ENCODE peak calls at places on chromosomes 4 and X, in four cellular contexts. One of them, this sample, is unnamed.

GRCh38 chrX:46547857-46548256 is 2.6 kb upstream of the ZNF674 start:
- DNase-seq in brain microvascular endothelial cell: peak
- DNase-seq in lower leg skin: no peak
- DNase-seq in type B pancreatic cell: no peak
- DNase-seq in this sample: no peak

GRCh38 chr4:41693629-41694028 is 54.9 kb downstream of the PHOX2B start:
- DNase-seq in brain microvascular endothelial cell: peak
- DNase-seq in lower leg skin: no peak
- DNase-seq in type B pancreatic cell: no peak
- DNase-seq in this sample: no peak

GRCh38 chrX:43643201-43643600 is 12.9 kb upstream of the MAOA start:
- DNase-seq in brain microvascular endothelial cell: no peak
- DNase-seq in lower leg skin: no peak
- DNase-seq in type B pancreatic cell: no peak
- DNase-seq in this sample: no peak

GRCh38 chrX:106936246-106936645 is 16.0 kb downstream of the CLDN2 start:
- DNase-seq in brain microvascular endothelial cell: no peak
- DNase-seq in lower leg skin: no peak
- DNase-seq in type B pancreatic cell: no peak
- DNase-seq in this sample: no peak

GRCh38 chrX:41759817-41760216 is 35.8 kb downstream of the GPR82 start:
- DNase-seq in brain microvascular endothelial cell: peak
- DNase-seq in lower leg skin: no peak
- DNase-seq in type B pancreatic cell: no peak
- DNase-seq in this sample: no peak

GRCh38 chrX:65586491-65586890 is 51.9 kb upstream of the LAS1L start:
- DNase-seq in brain microvascular endothelial cell: no peak
- DNase-seq in lower leg skin: peak
- DNase-seq in type B pancreatic cell: no peak
- DNase-seq in this sample: no peak

GRCh38 chrX:112759512-112759911 is 79.8 kb upstream of the LHFPL1 start:
- DNase-seq in brain microvascular endothelial cell: no peak
- DNase-seq in lower leg skin: no peak
- DNase-seq in type B pancreatic cell: no peak
- DNase-seq in this sample: no peak

GRCh38 chr4:70634482-70634881 is 5.9 kb downstream of the ENAM start:
- DNase-seq in brain microvascular endothelial cell: no peak
- DNase-seq in lower leg skin: no peak
- DNase-seq in type B pancreatic cell: no peak
- DNase-seq in this sample: no peak

GRCh38 chr4:23720556-23720955 is 169.3 kb downstream of the PPARGC1A start:
- DNase-seq in brain microvascular endothelial cell: no peak
- DNase-seq in lower leg skin: no peak
- DNase-seq in type B pancreatic cell: no peak
- DNase-seq in this sample: no peak

GRCh38 chr4:158193171-158193749 is 17.0 kb upstream of the TMEM144 start:
- DNase-seq in brain microvascular endothelial cell: no peak
- DNase-seq in lower leg skin: no peak
- DNase-seq in type B pancreatic cell: no peak
- DNase-seq in this sample: no peak

GRCh38 chr4:145609494-145610427 is 9.4 kb upstream of the MMAA start:
- DNase-seq in brain microvascular endothelial cell: peak
- DNase-seq in lower leg skin: peak
- DNase-seq in type B pancreatic cell: no peak
- DNase-seq in this sample: no peak

GRCh38 chr4:165207431-165208321 is at the start of gene KLHL2:
- DNase-seq in brain microvascular endothelial cell: peak
- DNase-seq in lower leg skin: peak
- DNase-seq in type B pancreatic cell: peak
- DNase-seq in this sample: peak

GRCh38 chr4:113276448-113277158 is 227.2 kb downstream of the ANK2 start:
- DNase-seq in brain microvascular endothelial cell: no peak
- DNase-seq in lower leg skin: no peak
- DNase-seq in type B pancreatic cell: no peak
- DNase-seq in this sample: no peak

GRCh38 chr4:159269143-159269542 is 166.3 kb downstream of the RAPGEF2 start:
- DNase-seq in brain microvascular endothelial cell: no peak
- DNase-seq in lower leg skin: no peak
- DNase-seq in type B pancreatic cell: no peak
- DNase-seq in this sample: no peak

GRCh38 chr4:108219998-108220397 is 51.3 kb upstream of the LEF1 start:
- DNase-seq in brain microvascular endothelial cell: peak
- DNase-seq in lower leg skin: no peak
- DNase-seq in type B pancreatic cell: no peak
- DNase-seq in this sample: no peak

GRCh38 chr4:108223313-108223712 is 54.6 kb upstream of the LEF1 start:
- DNase-seq in brain microvascular endothelial cell: no peak
- DNase-seq in lower leg skin: no peak
- DNase-seq in type B pancreatic cell: no peak
- DNase-seq in this sample: no peak

DNA sequence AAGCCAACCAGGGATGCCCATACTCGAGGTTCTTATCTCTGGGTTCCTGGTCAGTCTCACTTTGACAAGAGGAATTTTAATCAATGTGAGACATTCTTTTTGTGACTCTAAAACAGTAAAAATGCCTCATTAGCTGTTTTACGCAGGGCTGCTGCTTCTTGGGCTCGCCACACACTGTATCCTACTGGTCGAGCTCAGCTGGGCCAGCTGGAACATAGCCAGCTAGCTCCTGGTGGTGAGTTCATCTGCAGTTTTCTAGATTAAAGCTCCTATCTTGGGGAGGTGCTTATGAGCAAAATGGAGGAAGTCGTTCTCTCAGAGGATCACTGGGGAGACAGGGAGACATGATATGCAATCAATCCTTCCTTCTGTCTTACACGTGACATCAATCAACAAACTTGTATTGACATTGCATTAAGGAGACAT is 55.9 kb upstream of the LEF1 start:
- DNase-seq in brain microvascular endothelial cell: peak
- DNase-seq in lower leg skin: no peak
- DNase-seq in type B pancreatic cell: no peak
- DNase-seq in this sample: no peak
- TF ChIP-seq CTCF in brain microvascular endothelial cell: peak
- TF ChIP-seq CTCF in lower leg skin: no peak
- TF ChIP-seq CTCF in type B pancreatic cell: no peak
- TF ChIP-seq CTCF in this sample: no peak

GRCh38 chrX:131746491-131746968 is 202.7 kb downstream of the OR13H1 start:
- DNase-seq in brain microvascular endothelial cell: peak
- DNase-seq in lower leg skin: peak
- DNase-seq in type B pancreatic cell: no peak
- DNase-seq in this sample: no peak
- TF ChIP-seq CTCF in brain microvascular endothelial cell: peak
- TF ChIP-seq CTCF in lower leg skin: no peak
- TF ChIP-seq CTCF in type B pancreatic cell: no peak
- TF ChIP-seq CTCF in this sample: no peak

GRCh38 chr4:80594696-80595095 is 259.2 kb downstream of the CFAP299 start:
- DNase-seq in brain microvascular endothelial cell: no peak
- DNase-seq in lower leg skin: no peak
- DNase-seq in type B pancreatic cell: no peak
- DNase-seq in this sample: no peak

GRCh38 chr4:80587861-80588385 is 252.4 kb downstream of the CFAP299 start:
- DNase-seq in brain microvascular endothelial cell: no peak
- DNase-seq in lower leg skin: no peak
- DNase-seq in type B pancreatic cell: no peak
- DNase-seq in this sample: no peak

GRCh38 chr4:80592950-80593349 is 257.4 kb downstream of the CFAP299 start:
- DNase-seq in brain microvascular endothelial cell: no peak
- DNase-seq in lower leg skin: no peak
- DNase-seq in type B pancreatic cell: no peak
- DNase-seq in this sample: no peak
- TF ChIP-seq CTCF in brain microvascular endothelial cell: no peak
- TF ChIP-seq CTCF in lower leg skin: no peak
- TF ChIP-seq CTCF in type B pancreatic cell: peak
- TF ChIP-seq CTCF in this sample: no peak

GRCh38 chrX:54695231-54695630 is 102.8 kb downstream of the ITIH6 start:
- DNase-seq in brain microvascular endothelial cell: no peak
- DNase-seq in lower leg skin: no peak
- DNase-seq in type B pancreatic cell: no peak
- DNase-seq in this sample: no peak
- TF ChIP-seq CTCF in brain microvascular endothelial cell: no peak
- TF ChIP-seq CTCF in lower leg skin: no peak
- TF ChIP-seq CTCF in type B pancreatic cell: no peak
- TF ChIP-seq CTCF in this sample: no peak

GRCh38 chr4:24984602-24985532 is 45.9 kb downstream of the LGI2 start:
- DNase-seq in brain microvascular endothelial cell: no peak
- DNase-seq in lower leg skin: no peak
- DNase-seq in type B pancreatic cell: no peak
- DNase-seq in this sample: no peak
- TF ChIP-seq CTCF in brain microvascular endothelial cell: peak
- TF ChIP-seq CTCF in lower leg skin: no peak
- TF ChIP-seq CTCF in type B pancreatic cell: peak
- TF ChIP-seq CTCF in this sample: no peak